ENCODE peak calls at places on chromosomes 2 and 18, in four cellular contexts. One of them, this sample, is unnamed.

GRCh38 chr18:21735452-21736015 is 5.1 kb upstream of the MIB1 start:
- DNase-seq in AG10803: no peak
- DNase-seq in NCI-H774: no peak
- DNase-seq in NCI-H187: no peak
- DNase-seq in this sample: peak; percentile 88

GRCh38 chr2:226684563-226684959 is 115.1 kb downstream of the IRS1 start:
- DNase-seq in AG10803: no peak
- DNase-seq in NCI-H774: peak; percentile 7
- DNase-seq in NCI-H187: no peak
- DNase-seq in this sample: no peak

GRCh38 chr2:71122917-71123316 is 7.1 kb downstream of the MCEE start:
- DNase-seq in AG10803: no peak
- DNase-seq in NCI-H774: no peak
- DNase-seq in NCI-H187: no peak
- DNase-seq in this sample: no peak

GRCh38 chr2:41598161-41598894 is 449.5 kb upstream of the PKDCC start:
- DNase-seq in AG10803: peak; percentile 13
- DNase-seq in NCI-H774: no peak
- DNase-seq in NCI-H187: no peak
- DNase-seq in this sample: no peak

GRCh38 chr2:240163056-240163714 is 22.7 kb upstream of the OTOS start:
- DNase-seq in AG10803: no peak
- DNase-seq in NCI-H774: no peak
- DNase-seq in NCI-H187: no peak
- DNase-seq in this sample: no peak

GRCh38 chr2:110679337-110679707 is 1.5 kb upstream of the BUB1 start:
- DNase-seq in AG10803: no peak
- DNase-seq in NCI-H774: no peak
- DNase-seq in NCI-H187: no peak
- DNase-seq in this sample: no peak

GRCh38 chr2:107376910-107377309 is 449.8 kb upstream of the RGPD4 start:
- DNase-seq in AG10803: no peak
- DNase-seq in NCI-H774: no peak
- DNase-seq in NCI-H187: no peak
- DNase-seq in this sample: no peak

GRCh38 chr18:32308493-32309120 is 118.8 kb downstream of the MEP1B start:
- DNase-seq in AG10803: peak; percentile 84
- DNase-seq in NCI-H774: no peak
- DNase-seq in NCI-H187: no peak
- DNase-seq in this sample: peak; percentile 11

GRCh38 chr2:75379811-75380210 is 180.5 kb upstream of the TACR1 start:
- DNase-seq in AG10803: no peak
- DNase-seq in NCI-H774: no peak
- DNase-seq in NCI-H187: no peak
- DNase-seq in this sample: no peak

GRCh38 chr2:20507166-20507692 is 60.4 kb downstream of the RHOB start:
- DNase-seq in AG10803: no peak
- DNase-seq in NCI-H774: no peak
- DNase-seq in NCI-H187: no peak
- DNase-seq in this sample: no peak

GRCh38 chr2:36290306-36290705 is 65.3 kb upstream of the CRIM1 start:
- DNase-seq in AG10803: peak; percentile 80
- DNase-seq in NCI-H774: no peak
- DNase-seq in NCI-H187: no peak
- DNase-seq in this sample: no peak

GRCh38 chr2:174764281-174765063 is at the start of gene CHRNA1:
- DNase-seq in AG10803: peak; percentile 50
- DNase-seq in NCI-H774: peak; percentile 39
- DNase-seq in NCI-H187: peak; percentile 25
- DNase-seq in this sample: no peak

GRCh38 chr2:101036562-101036961 is 34.5 kb downstream of the RPL31 start:
- DNase-seq in AG10803: peak; percentile 52
- DNase-seq in NCI-H774: no peak
- DNase-seq in NCI-H187: no peak
- DNase-seq in this sample: no peak

GRCh38 chr2:162126145-162126926 is 25.7 kb downstream of the GCG start:
- DNase-seq in AG10803: peak; percentile 29
- DNase-seq in NCI-H774: no peak
- DNase-seq in NCI-H187: no peak
- DNase-seq in this sample: no peak

GRCh38 chr18:13500891-13501887 is 225.2 kb downstream of the FAM210A start:
- DNase-seq in AG10803: peak; percentile 89
- DNase-seq in NCI-H774: peak; percentile 67
- DNase-seq in NCI-H187: no peak
- DNase-seq in this sample: peak; percentile 58

GRCh38 chr2:70685771-70686171 is 82.2 kb downstream of the ADD2 start:
- DNase-seq in AG10803: peak; percentile 51
- DNase-seq in NCI-H774: no peak
- DNase-seq in NCI-H187: peak; percentile 42
- DNase-seq in this sample: no peak

GRCh38 chr2:107001964-107002696 is 116.2 kb upstream of the ST6GAL2 start:
- DNase-seq in AG10803: no peak
- DNase-seq in NCI-H774: no peak
- DNase-seq in NCI-H187: no peak
- DNase-seq in this sample: no peak

GRCh38 chr2:71849603-71850305 is 297.9 kb downstream of the CYP26B1 start:
- DNase-seq in AG10803: no peak
- DNase-seq in NCI-H774: no peak
- DNase-seq in NCI-H187: no peak
- DNase-seq in this sample: no peak

GRCh38 chr2:128228894-128229293 is 89.8 kb downstream of the HS6ST1 start:
- DNase-seq in AG10803: no peak
- DNase-seq in NCI-H774: peak; percentile 57
- DNase-seq in NCI-H187: no peak
- DNase-seq in this sample: no peak

GRCh38 chr2:230254152-230254881 is 28.8 kb downstream of the SP140 start:
- DNase-seq in AG10803: no peak
- DNase-seq in NCI-H774: no peak
- DNase-seq in NCI-H187: no peak
- DNase-seq in this sample: no peak

GRCh38 chr2:46569061-46569560 is 89.7 kb downstream of the TMEM247 start:
- DNase-seq in AG10803: peak; percentile 49
- DNase-seq in NCI-H774: no peak
- DNase-seq in NCI-H187: no peak
- DNase-seq in this sample: no peak

This sample was measured in ELF-1.